ENCODE peak calls at places on chromosomes 11 and 22, in eight cellular contexts. One of them, this sample, is unnamed.

GRCh38 chr11:40149721-40150120 is 1309.7 kb downstream of the LRRC4C start:
- DNase-seq in left ventricle myocardium inferior: no peak
- DNase-seq in GM23248: no peak
- DNase-seq in PC-9: no peak
- DNase-seq in AG04450: no peak
- DNase-seq in pancreas: no peak
- DNase-seq in endodermal cell: no peak
- DNase-seq in HFF-Myc: no peak
- DNase-seq in this sample: no peak

GRCh38 chr22:30752771-30753170 is 58.1 kb downstream of the OSBP2 start:
- DNase-seq in endodermal cell: no peak
- DNase-seq in HFF-Myc: no peak
- DNase-seq in left ventricle myocardium inferior: no peak
- DNase-seq in AG04450: no peak
- DNase-seq in pancreas: no peak
- DNase-seq in GM23248: no peak
- DNase-seq in PC-9: no peak
- DNase-seq in this sample: no peak

GRCh38 chr11:61787928-61788491 is 4.4 kb downstream of the TMEM258 start:
- DNase-seq in left ventricle myocardium inferior: no peak
- DNase-seq in HFF-Myc: peak; percentile 7
- DNase-seq in PC-9: no peak
- DNase-seq in pancreas: peak; percentile 60
- DNase-seq in AG04450: peak; percentile 3
- DNase-seq in endodermal cell: peak; percentile 89
- DNase-seq in GM23248: peak; percentile 61
- DNase-seq in this sample: no peak

GRCh38 chr11:119363874-119364590 is 17.5 kb downstream of the USP2 start:
- DNase-seq in PC-9: no peak
- DNase-seq in AG04450: no peak
- DNase-seq in endodermal cell: peak; percentile 86
- DNase-seq in GM23248: peak; percentile 73
- DNase-seq in pancreas: peak; percentile 66
- DNase-seq in HFF-Myc: no peak
- DNase-seq in left ventricle myocardium inferior: peak; percentile 68
- DNase-seq in this sample: peak; percentile 70

GRCh38 chr11:13289081-13289480 is 11.5 kb downstream of the BMAL1 start:
- DNase-seq in pancreas: no peak
- DNase-seq in GM23248: peak; percentile 59
- DNase-seq in HFF-Myc: peak; percentile 16
- DNase-seq in PC-9: no peak
- DNase-seq in AG04450: no peak
- DNase-seq in left ventricle myocardium inferior: no peak
- DNase-seq in endodermal cell: peak; percentile 80
- DNase-seq in this sample: no peak

GRCh38 chr11:61828629-61829407 is 718 bp downstream of the FADS2 start:
- DNase-seq in AG04450: no peak
- DNase-seq in GM23248: peak; percentile 20
- DNase-seq in pancreas: peak; percentile 45
- DNase-seq in left ventricle myocardium inferior: peak; percentile 62
- DNase-seq in HFF-Myc: no peak
- DNase-seq in endodermal cell: peak; percentile 82
- DNase-seq in PC-9: peak; percentile 39
- DNase-seq in this sample: peak; percentile 45

GRCh38 chr11:18270102-18270501 is 4.0 kb downstream of the SAA1 start:
- DNase-seq in GM23248: no peak
- DNase-seq in left ventricle myocardium inferior: no peak
- DNase-seq in PC-9: no peak
- DNase-seq in AG04450: no peak
- DNase-seq in endodermal cell: peak; percentile 61
- DNase-seq in pancreas: no peak
- DNase-seq in HFF-Myc: no peak
- DNase-seq in this sample: no peak

GRCh38 chr11:132024587-132025295 is 654.3 kb downstream of the NTM start:
- DNase-seq in endodermal cell: no peak
- DNase-seq in HFF-Myc: no peak
- DNase-seq in left ventricle myocardium inferior: no peak
- DNase-seq in AG04450: peak; percentile 43
- DNase-seq in PC-9: no peak
- DNase-seq in GM23248: peak; percentile 83
- DNase-seq in pancreas: no peak
- DNase-seq in this sample: no peak

GRCh38 chr11:113615773-113616172 is 90.3 kb downstream of the TMPRSS5 start:
- DNase-seq in left ventricle myocardium inferior: no peak
- DNase-seq in endodermal cell: no peak
- DNase-seq in PC-9: no peak
- DNase-seq in HFF-Myc: no peak
- DNase-seq in pancreas: no peak
- DNase-seq in GM23248: peak; percentile 73
- DNase-seq in AG04450: no peak
- DNase-seq in this sample: no peak

DNA sequence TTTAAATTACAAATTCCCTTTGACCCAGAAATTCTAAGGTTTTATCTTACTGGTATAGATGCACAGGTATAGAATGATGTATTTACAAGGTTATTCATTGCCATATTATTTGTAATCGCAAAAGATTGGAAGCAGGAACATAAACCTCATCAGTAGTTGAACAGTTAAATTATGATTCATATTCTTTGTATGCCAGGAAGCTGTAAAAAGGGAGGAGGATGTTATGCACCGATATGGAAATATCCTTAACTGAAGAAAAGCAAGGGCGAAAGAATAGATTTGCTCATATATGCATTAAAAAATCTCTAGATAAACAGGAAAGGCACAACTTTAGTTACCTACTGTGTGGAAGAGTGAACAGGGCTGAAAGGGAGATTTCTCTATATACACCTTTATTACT is 36.7 kb downstream of the PPFIA1 start:
- DNase-seq in GM23248: peak; percentile 37
- DNase-seq in pancreas: no peak
- DNase-seq in endodermal cell: no peak
- DNase-seq in PC-9: no peak
- DNase-seq in AG04450: no peak
- DNase-seq in left ventricle myocardium inferior: no peak
- DNase-seq in HFF-Myc: no peak
- DNase-seq in this sample: no peak
- H3K4me3 ChIP-seq in GM23248: no peak overlapping the region
- H3K4me3 ChIP-seq in pancreas: no peak overlapping the region
- H3K4me3 ChIP-seq in endodermal cell: no peak overlapping the region
- H3K4me3 ChIP-seq in PC-9: no peak overlapping the region
- H3K4me3 ChIP-seq in AG04450: no peak overlapping the region
- H3K4me3 ChIP-seq in left ventricle myocardium inferior: no peak overlapping the region
- H3K4me3 ChIP-seq in HFF-Myc: no peak overlapping the region
- H3K4me3 ChIP-seq in this sample: no peak overlapping the region

GRCh38 chr11:106694501-106694900 is 323.8 kb downstream of the GUCY1A2 start:
- DNase-seq in PC-9: no peak
- DNase-seq in endodermal cell: no peak
- DNase-seq in pancreas: no peak
- DNase-seq in left ventricle myocardium inferior: no peak
- DNase-seq in GM23248: no peak
- DNase-seq in HFF-Myc: no peak
- DNase-seq in AG04450: no peak
- DNase-seq in this sample: no peak
- H3K4me3 ChIP-seq in PC-9: no peak overlapping the region
- H3K4me3 ChIP-seq in endodermal cell: no peak overlapping the region
- H3K4me3 ChIP-seq in pancreas: no peak overlapping the region
- H3K4me3 ChIP-seq in left ventricle myocardium inferior: no peak overlapping the region
- H3K4me3 ChIP-seq in GM23248: no peak overlapping the region
- H3K4me3 ChIP-seq in HFF-Myc: no peak overlapping the region
- H3K4me3 ChIP-seq in AG04450: no peak overlapping the region
- H3K4me3 ChIP-seq in this sample: no peak overlapping the region

DNA sequence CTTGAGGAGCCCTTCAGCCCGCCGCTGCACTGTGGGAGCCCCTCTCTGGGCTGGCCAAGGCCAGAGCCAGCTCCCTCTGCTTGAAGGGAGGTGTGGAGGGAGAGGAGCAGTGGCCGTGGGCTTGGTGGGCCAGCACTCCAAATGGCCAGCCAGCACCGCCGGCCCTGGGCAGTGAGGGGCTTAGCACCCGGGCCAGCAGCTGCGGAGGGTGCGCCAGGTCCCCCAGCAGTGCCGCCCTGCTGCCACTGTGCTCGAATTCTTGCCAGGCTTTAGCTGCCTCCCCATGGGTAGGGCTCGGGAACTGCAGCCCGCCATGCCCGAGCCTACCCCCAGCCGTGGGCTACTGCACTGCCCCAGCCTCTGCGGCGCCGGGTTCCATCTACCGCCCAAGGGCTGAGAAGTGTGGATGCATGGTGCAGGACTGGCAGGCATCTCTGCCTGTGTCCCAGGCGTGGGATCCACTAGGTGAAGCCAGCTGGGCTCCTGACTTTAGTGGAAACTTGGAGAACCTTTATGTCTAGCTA is 82.7 kb downstream of the KCNA4 start:
- DNase-seq in HFF-Myc: no peak
- DNase-seq in left ventricle myocardium inferior: no peak
- DNase-seq in GM23248: no peak
- DNase-seq in AG04450: no peak
- DNase-seq in pancreas: no peak
- DNase-seq in PC-9: no peak
- DNase-seq in endodermal cell: no peak
- DNase-seq in this sample: no peak
- H3K4me3 ChIP-seq in HFF-Myc: no peak overlapping the region
- H3K4me3 ChIP-seq in left ventricle myocardium inferior: no peak overlapping the region
- H3K4me3 ChIP-seq in GM23248: no peak overlapping the region
- H3K4me3 ChIP-seq in AG04450: no peak overlapping the region
- H3K4me3 ChIP-seq in pancreas: no peak overlapping the region
- H3K4me3 ChIP-seq in PC-9: no peak overlapping the region
- H3K4me3 ChIP-seq in endodermal cell: no peak overlapping the region
- H3K4me3 ChIP-seq in this sample: no peak overlapping the region

GRCh38 chr11:44566952-44567875 is 1.8 kb downstream of the CD82 start:
- DNase-seq in pancreas: no peak
- DNase-seq in GM23248: no peak
- DNase-seq in AG04450: no peak
- DNase-seq in HFF-Myc: no peak
- DNase-seq in endodermal cell: peak; percentile 49
- DNase-seq in PC-9: no peak
- DNase-seq in left ventricle myocardium inferior: no peak
- DNase-seq in this sample: no peak

GRCh38 chr11:44568706-44569473 is 3.4 kb downstream of the CD82 start:
- DNase-seq in GM23248: peak; percentile 96
- DNase-seq in AG04450: peak; percentile 90
- DNase-seq in endodermal cell: no peak
- DNase-seq in HFF-Myc: peak; percentile 52
- DNase-seq in pancreas: peak; percentile 31
- DNase-seq in left ventricle myocardium inferior: peak; percentile 72
- DNase-seq in PC-9: peak; percentile 61
- DNase-seq in this sample: peak; percentile 73

GRCh38 chr11:44567876-44568256 is 2.4 kb downstream of the CD82 start:
- DNase-seq in GM23248: no peak
- DNase-seq in HFF-Myc: no peak
- DNase-seq in PC-9: no peak
- DNase-seq in AG04450: no peak
- DNase-seq in left ventricle myocardium inferior: no peak
- DNase-seq in endodermal cell: peak; percentile 39
- DNase-seq in pancreas: no peak
- DNase-seq in this sample: no peak

GRCh38 chr11:44566559-44566949 is 1.1 kb downstream of the CD82 start:
- DNase-seq in endodermal cell: peak; percentile 45
- DNase-seq in left ventricle myocardium inferior: no peak
- DNase-seq in AG04450: no peak
- DNase-seq in PC-9: no peak
- DNase-seq in GM23248: no peak
- DNase-seq in pancreas: no peak
- DNase-seq in HFF-Myc: no peak
- DNase-seq in this sample: no peak

GRCh38 chr11:44568358-44568705 is 2.9 kb downstream of the CD82 start:
- DNase-seq in endodermal cell: no peak
- DNase-seq in GM23248: no peak
- DNase-seq in pancreas: no peak
- DNase-seq in left ventricle myocardium inferior: no peak
- DNase-seq in PC-9: no peak
- DNase-seq in AG04450: no peak
- DNase-seq in HFF-Myc: no peak
- DNase-seq in this sample: peak; percentile 30
- H3K4me3 ChIP-seq in endodermal cell: no peak overlapping the region
- H3K4me3 ChIP-seq in GM23248: no peak overlapping the region
- H3K4me3 ChIP-seq in pancreas: no peak overlapping the region
- H3K4me3 ChIP-seq in left ventricle myocardium inferior: peak overlapping the region; percentile 77
- H3K4me3 ChIP-seq in PC-9: no peak overlapping the region
- H3K4me3 ChIP-seq in AG04450: peak overlapping the region; percentile 27
- H3K4me3 ChIP-seq in HFF-Myc: no peak overlapping the region
- H3K4me3 ChIP-seq in this sample: no peak overlapping the region

DNA sequence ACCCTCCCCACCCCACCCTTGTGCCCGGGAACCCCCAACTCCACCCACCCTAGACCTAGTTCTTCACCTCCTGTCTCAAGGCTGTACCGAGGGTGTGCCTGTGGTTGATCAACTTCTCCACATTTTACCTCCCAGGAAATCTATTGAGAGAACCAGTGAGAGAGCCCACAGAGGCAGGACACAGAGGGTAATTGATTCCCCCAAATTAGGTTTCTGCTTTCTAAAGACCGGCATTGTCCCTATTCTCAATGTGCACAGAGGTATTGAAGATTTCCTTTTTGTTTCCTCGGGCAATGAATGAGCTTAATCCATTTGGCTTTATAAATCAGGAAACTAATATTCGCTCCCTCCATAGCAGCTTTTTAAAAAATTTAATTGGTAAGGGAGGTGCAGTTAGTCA is 6.0 kb upstream of the LMO1 start:
- DNase-seq in HFF-Myc: no peak
- DNase-seq in endodermal cell: peak; percentile 28
- DNase-seq in left ventricle myocardium inferior: no peak
- DNase-seq in GM23248: no peak
- DNase-seq in PC-9: no peak
- DNase-seq in pancreas: no peak
- DNase-seq in AG04450: no peak
- DNase-seq in this sample: no peak
- H3K4me3 ChIP-seq in HFF-Myc: no peak overlapping the region
- H3K4me3 ChIP-seq in endodermal cell: no peak overlapping the region
- H3K4me3 ChIP-seq in left ventricle myocardium inferior: no peak overlapping the region
- H3K4me3 ChIP-seq in GM23248: no peak overlapping the region
- H3K4me3 ChIP-seq in PC-9: no peak overlapping the region
- H3K4me3 ChIP-seq in pancreas: no peak overlapping the region
- H3K4me3 ChIP-seq in AG04450: no peak overlapping the region
- H3K4me3 ChIP-seq in this sample: no peak overlapping the region

GRCh38 chr11:32435511-32435946 is at the start of gene WT1:
- DNase-seq in HFF-Myc: no peak
- DNase-seq in endodermal cell: peak; percentile 91
- DNase-seq in pancreas: no peak
- DNase-seq in AG04450: no peak
- DNase-seq in PC-9: no peak
- DNase-seq in left ventricle myocardium inferior: peak; percentile 66
- DNase-seq in GM23248: no peak
- DNase-seq in this sample: peak; percentile 88
- H3K4me3 ChIP-seq in HFF-Myc: no peak within 1 kb of the TSS
- H3K4me3 ChIP-seq in endodermal cell: peak within 1 kb of the TSS; percentile 71
- H3K4me3 ChIP-seq in pancreas: no peak within 1 kb of the TSS
- H3K4me3 ChIP-seq in AG04450: no peak within 1 kb of the TSS
- H3K4me3 ChIP-seq in PC-9: no peak within 1 kb of the TSS
- H3K4me3 ChIP-seq in left ventricle myocardium inferior: peak within 1 kb of the TSS; percentile 72
- H3K4me3 ChIP-seq in GM23248: no peak within 1 kb of the TSS
- H3K4me3 ChIP-seq in this sample: peak within 1 kb of the TSS; percentile 87